ENCODE peak calls at places on chromosomes 16 and 17, in six cellular contexts. K, J, U, D, S and T are unnamed samples.
A peak's percentile ranks its signal among the peaks of the same experiment; 100 is the strongest.

GRCh38 chr17:12118617-12119016 is 97.9 kb downstream of the MAP2K4 start:
- DNase-seq in K (no peak), D (no peak), J (no peak), U (peak; percentile 75), S (no peak), T (no peak)

GRCh38 chr16:610513-611381 is 20.0 kb upstream of the WFIKKN1 start:
- DNase-seq in J (peak; percentile 50), S (no peak), K (peak; percentile 44), U (no peak), D (peak; percentile 88), T (no peak)

GRCh38 chr16:72602499-72602898 is 430.5 kb upstream of the PMFBP1 start:
- DNase-seq in K (no peak), S (no peak), U (no peak), J (no peak), D (no peak), T (no peak)

GRCh38 chr17:82205720-82206508 is 6.7 kb downstream of the CCDC57 start:
- DNase-seq in U (peak; percentile 95), J (peak; percentile 79), D (peak; percentile 91), S (peak; percentile 55), K (peak; percentile 88), T (peak; percentile 71)

GRCh38 chr16:71296584-71297133 is 7.5 kb upstream of the CMTR2 start:
- DNase-seq in D (no peak), U (no peak), S (no peak), K (no peak), J (no peak), T (no peak)

GRCh38 chr16:71933913-71934696 is 38.8 kb downstream of the IST1 start:
- DNase-seq in U (peak; percentile 38), S (peak; percentile 54), J (peak; percentile 13), D (no peak), K (no peak), T (no peak)

GRCh38 chr17:50210249-50211225 is 9.1 kb upstream of the COL1A1 start:
- DNase-seq in J (peak; percentile 90), D (peak; percentile 72), U (peak; percentile 84), K (no peak), S (peak; percentile 90), T (no peak)

GRCh38 chr17:72421128-72422092 is 300.6 kb downstream of the SOX9 start:
- DNase-seq in S (peak; percentile 99), D (no peak), K (no peak), U (peak; percentile 100), J (peak; percentile 85), T (no peak)

GRCh38 chr16:2056681-2057407 is 9.1 kb downstream of the TSC2 start:
- DNase-seq in J (no peak), U (no peak), K (no peak), S (no peak), D (peak; percentile 48), T (no peak)

GRCh38 chr16:88423448-88423850 is 29.6 kb upstream of the ZFPM1 start:
- DNase-seq in D (no peak), J (no peak), K (no peak), S (no peak), U (no peak), T (no peak)

GRCh38 chr16:19771796-19772195 is 53.7 kb downstream of the IQCK start:
- DNase-seq in D (no peak), U (no peak), J (no peak), S (no peak), K (peak; percentile 87), T (peak; percentile 85)

GRCh38 chr17:78130439-78131101 is at the start of gene TMC8:
- DNase-seq in D (no peak), S (no peak), U (no peak), K (no peak), J (no peak), T (no peak)

GRCh38 chr17:9356488-9356911 is 219.1 kb downstream of the STX8 start:
- DNase-seq in D (no peak), J (no peak), U (no peak), K (no peak), S (no peak), T (no peak)

GRCh38 chr17:6599364-6599763 is 41.1 kb downstream of the KIAA0753 start:
- DNase-seq in D (no peak), U (no peak), J (no peak), K (no peak), S (no peak), T (no peak)

GRCh38 chr16:69306031-69306430 is 5.1 kb upstream of the VPS4A start:
- DNase-seq in S (no peak), D (no peak), K (peak; percentile 28), J (no peak), U (no peak), T (peak; percentile 73)

GRCh38 chr16:5852151-5852550 is 754.6 kb upstream of the EEF2KMT start:
- DNase-seq in K (no peak), U (no peak), J (no peak), D (no peak), S (no peak), T (no peak)

GRCh38 chr16:65283238-65283651 is 161.4 kb upstream of the CDH11 start:
- DNase-seq in J (no peak), K (no peak), S (no peak), D (no peak), U (no peak), T (no peak)